ENCODE peak calls at places on chromosomes 12 and 14, in four cellular contexts. Q, A, Y and U are unnamed samples.

GRCh38 chr12:1519642-1520041 is 74.7 kb downstream of the FBXL14 start:
- DNase-seq in Q (no peak), A (no peak), Y (no peak), U (no peak)

GRCh38 chr14:90846511-90846910 is 30.3 kb upstream of the TTC7B start:
- DNase-seq in Q (peak; percentile 53), Y (no peak), A (no peak), U (no peak)

GRCh38 chr12:54426690-54427089 is 7.6 kb upstream of the ITGA5 start:
- DNase-seq in A (no peak), Y (no peak), Q (no peak), U (no peak)

GRCh38 chr14:104931771-104932675 is 7.3 kb downstream of the PLD4 start:
- DNase-seq in Q (no peak), A (no peak), Y (peak; percentile 2), U (no peak)

GRCh38 chr12:55073043-55074022 is 52.9 kb upstream of the OR9K2 start:
- DNase-seq in Y (peak; percentile 66), A (peak; percentile 66), Q (peak; percentile 70), U (peak; percentile 67)

GRCh38 chr14:96040836-96041371 is 1.7 kb downstream of the C14orf132 start:
- DNase-seq in A (no peak), Q (peak; percentile 66), Y (no peak), U (no peak)

GRCh38 chr12:401235-402126 is at the start of gene CCDC77:
- DNase-seq in A (peak; percentile 83), Y (peak; percentile 95), Q (peak; percentile 88), U (peak; percentile 96)

GRCh38 chr12:113071427-113072112 is 15.0 kb downstream of the DTX1 start:
- DNase-seq in Y (no peak), Q (no peak), A (no peak), U (no peak)

GRCh38 chr12:7479784-7480183 is 23.8 kb downstream of the CD163 start:
- DNase-seq in A (no peak), Q (no peak), Y (no peak), U (no peak)

GRCh38 chr12:31019561-31020308 is 53.9 kb upstream of the DDX11 start:
- DNase-seq in A (no peak), Y (no peak), Q (no peak), U (no peak)

GRCh38 chr14:100536141-100536540 is 51.1 kb downstream of the BEGAIN start:
- DNase-seq in Q (no peak), A (no peak), Y (no peak), U (no peak)

GRCh38 chr12:56630180-56630632 is at the start of gene BAZ2A:
- DNase-seq in Y (peak; percentile 90), A (peak; percentile 45), Q (peak; percentile 72), U (peak; percentile 73)

GRCh38 chr12:67667276-67668073 is 18.9 kb downstream of the DYRK2 start:
- DNase-seq in Q (no peak), A (no peak), Y (no peak), U (peak; percentile 59)

GRCh38 chr14:68864301-68864810 is 71.5 kb upstream of the ZFP36L1 start:
- DNase-seq in A (no peak), Q (no peak), Y (no peak), U (no peak)

GRCh38 chr14:56821177-56821576 is 10.9 kb upstream of the OTX2 start:
- DNase-seq in Y (no peak), A (no peak), Q (no peak), U (no peak)

GRCh38 chr14:53174918-53175317 is 21.8 kb upstream of the DDHD1 start:
- DNase-seq in Q (no peak), Y (no peak), A (no peak), U (no peak)

GRCh38 chr14:101876539-101876938 is 87.8 kb upstream of the DYNC1H1 start:
- DNase-seq in A (no peak), Q (peak; percentile 18), Y (no peak), U (peak; percentile 99)

GRCh38 chr12:93827669-93828068 is 150.5 kb downstream of the CRADD start:
- DNase-seq in Y (no peak), A (no peak), Q (no peak), U (no peak)

GRCh38 chr12:121915841-121916321 is 2.5 kb upstream of the CFAP251 start:
- DNase-seq in Y (no peak), A (no peak), Q (peak; percentile 68), U (no peak)

GRCh38 chr12:81798294-81798693 is 39.1 kb upstream of the PPFIA2 start:
- DNase-seq in Y (no peak), Q (no peak), A (no peak), U (no peak)

GRCh38 chr12:48557919-48558318 is 11.9 kb downstream of the LALBA start:
- DNase-seq in A (no peak), Q (no peak), Y (no peak), U (no peak)

GRCh38 chr14:68695326-68695768 is 97.5 kb downstream of the ZFP36L1 start:
- DNase-seq in Y (no peak), Q (peak; percentile 100), A (peak; percentile 91), U (peak; percentile 96)

GRCh38 chr12:32901553-32901952 is 5.0 kb upstream of the PKP2 start:
- DNase-seq in Q (no peak), A (no peak), Y (no peak), U (no peak)

GRCh38 chr12:45681469-45681868 is 48.0 kb upstream of the ARID2 start:
- DNase-seq in A (no peak), Y (no peak), Q (peak; percentile 7), U (no peak)

GRCh38 chr12:45543887-45544286 is 185.6 kb upstream of the ARID2 start:
- DNase-seq in Y (peak; percentile 71), Q (peak; percentile 87), A (peak; percentile 80), U (peak; percentile 79)

GRCh38 chr14:51094282-51094821 is 553 bp downstream of the TRIM9 start:
- DNase-seq in Q (no peak), Y (no peak), A (no peak), U (no peak)

GRCh38 chr12:3242199-3242863 is 165.2 kb downstream of the TSPAN9 start:
- DNase-seq in Q (no peak), A (no peak), Y (no peak), U (no peak)

GRCh38 chr14:62777510-62777909 is 267.7 kb downstream of the KCNH5 start:
- DNase-seq in Q (no peak), Y (no peak), A (no peak), U (no peak)

GRCh38 chr14:54839681-54840080 is 62.9 kb downstream of the GCH1 start:
- DNase-seq in Y (no peak), Q (no peak), A (no peak), U (no peak)

GRCh38 chr14:102772781-102773570 is 4.3 kb upstream of the TRAF3 start:
- DNase-seq in Q (no peak), A (no peak), Y (no peak), U (no peak)

GRCh38 chr12:110872100-110872499 is 25.3 kb downstream of the CCDC63 start:
- DNase-seq in Q (no peak), A (no peak), Y (no peak), U (no peak)
- H3K9ac ChIP-seq in Q (no peak overlapping the region), A (no peak overlapping the region), Y (no peak overlapping the region), U (no peak overlapping the region)

GRCh38 chr14:89400529-89400928 is 16.5 kb downstream of the FOXN3 start:
- DNase-seq in Q (no peak), A (no peak), Y (no peak), U (no peak)
- H3K4me2 ChIP-seq in Q (no peak overlapping the region), A (no peak overlapping the region), Y (no peak overlapping the region), U (no peak overlapping the region)

GRCh38 chr12:97363693-97364092 is 98.9 kb upstream of the RMST start:
- DNase-seq in Q (no peak), Y (no peak), A (no peak), U (no peak)
- H3K9ac ChIP-seq in Q (no peak overlapping the region), Y (no peak overlapping the region), A (no peak overlapping the region), U (no peak overlapping the region)

DNA sequence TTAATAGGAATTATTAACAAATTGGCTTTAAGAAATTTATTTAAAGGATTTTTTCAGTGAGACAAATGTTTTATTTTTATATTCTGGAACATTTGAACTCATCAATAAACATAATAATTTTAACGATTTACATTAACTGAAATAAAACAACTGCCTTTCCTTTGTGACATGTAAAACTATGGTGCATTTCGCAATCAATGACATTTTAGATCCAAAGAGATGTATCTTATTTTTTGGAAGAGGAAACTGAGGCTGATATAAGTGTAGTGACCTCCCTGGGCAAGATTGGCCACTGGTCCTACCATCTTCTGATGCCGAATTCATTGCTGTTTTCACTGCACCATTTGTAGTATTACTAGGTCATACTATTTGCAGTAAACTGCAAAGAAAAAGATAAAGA is 2.5 kb upstream of the RNU6-8 start:
- DNase-seq in Y (no peak), A (no peak), Q (no peak), U (no peak)
- H3K4me2 ChIP-seq in Y (no peak overlapping the region), A (peak overlapping the region; percentile 59), Q (no peak overlapping the region), U (no peak overlapping the region)